ENCODE peak calls at places on chromosomes 6 and 20, in eight cellular contexts. Y, D, V, T, I, K, B and N are unnamed samples.

GRCh38 chr6:166826264-166826663 is 130.1 kb downstream of the RNASET2 start:
- DNase-seq in D (no peak), K (no peak), Y (no peak), B (peak; percentile 3), I (no peak), T (no peak), V (no peak), N (no peak)

GRCh38 chr20:49460916-49461315 is 21.6 kb downstream of the KCNB1 start:
- DNase-seq in Y (no peak), B (no peak), K (peak; percentile 92), D (peak; percentile 34), T (no peak), V (no peak), I (no peak), N (no peak)

GRCh38 chr6:38337819-38338465 is 301.8 kb downstream of the BTBD9 start:
- DNase-seq in T (no peak), K (no peak), B (peak; percentile 74), V (no peak), Y (no peak), D (no peak), I (no peak), N (no peak)

GRCh38 chr20:18973499-18974173 is 160.1 kb downstream of the SCP2D1 start:
- DNase-seq in V (no peak), Y (no peak), T (peak; percentile 29), I (peak; percentile 94), K (no peak), D (no peak), B (no peak), N (peak; percentile 91)

GRCh38 chr6:116055513-116055912 is 5.2 kb downstream of the FRK start:
- DNase-seq in K (no peak), I (no peak), D (no peak), T (no peak), B (no peak), Y (no peak), V (no peak), N (no peak)

GRCh38 chr6:5412663-5413062 is 151.3 kb downstream of the FARS2 start:
- DNase-seq in V (no peak), Y (no peak), K (no peak), D (no peak), B (no peak), I (no peak), T (no peak), N (no peak)

GRCh38 chr6:143727035-143727434 is 49.3 kb downstream of the PHACTR2 start:
- DNase-seq in T (no peak), B (no peak), D (no peak), I (no peak), V (no peak), K (no peak), Y (no peak), N (no peak)

GRCh38 chr6:129661478-129662405 is 48.2 kb downstream of the ARHGAP18 start:
- DNase-seq in Y (no peak), K (no peak), T (no peak), I (no peak), V (no peak), B (no peak), D (no peak), N (no peak)

GRCh38 chr20:6058684-6059295 is 4.9 kb upstream of the LRRN4 start:
- DNase-seq in I (no peak), Y (no peak), V (no peak), B (peak; percentile 69), T (no peak), K (no peak), D (peak; percentile 66), N (no peak)

GRCh38 chr20:17946040-17946439 is 22.6 kb downstream of the SNX5 start:
- DNase-seq in B (no peak), D (no peak), V (no peak), K (no peak), T (no peak), Y (no peak), I (no peak), N (no peak)
- H3K36me3 ChIP-seq in B (peaks cover 91% of the 10 kb centered on the region), D (peaks cover 63% of the 10 kb centered on the region), V (peaks cover 97% of the 10 kb centered on the region), K (peaks cover 23% of the 10 kb centered on the region), T (no peaks in the 10 kb centered on the region), Y (peaks cover 95% of the 10 kb centered on the region), I (no peaks in the 10 kb centered on the region), N (peaks cover 40% of the 10 kb centered on the region)

GRCh38 chr6:31631681-31632278 is 11.3 kb downstream of the PRRC2A start:
- DNase-seq in T (no peak), B (no peak), Y (no peak), D (no peak), V (no peak), K (no peak), I (no peak), N (no peak)

GRCh38 chr6:31629014-31629413 is 8.5 kb downstream of the PRRC2A start:
- DNase-seq in V (no peak), T (no peak), Y (no peak), K (no peak), I (no peak), B (no peak), D (no peak), N (no peak)

GRCh38 chr6:31630177-31630934 is 9.8 kb downstream of the PRRC2A start:
- DNase-seq in I (no peak), V (no peak), K (no peak), T (no peak), Y (no peak), B (no peak), D (no peak), N (no peak)

GRCh38 chr6:31632279-31632946 is 11.9 kb downstream of the PRRC2A start:
- DNase-seq in B (no peak), K (no peak), T (no peak), V (no peak), Y (no peak), I (no peak), D (no peak), N (no peak)

GRCh38 chr6:31631209-31631608 is 10.7 kb downstream of the PRRC2A start:
- DNase-seq in D (no peak), V (no peak), B (no peak), Y (no peak), K (no peak), T (no peak), I (no peak), N (no peak)
- H3K36me3 ChIP-seq in D (peaks cover 54% of the 10 kb centered on the region), V (peaks cover 100% of the 10 kb centered on the region), B (peaks cover 91% of the 10 kb centered on the region), Y (peaks cover 86% of the 10 kb centered on the region), K (peaks cover 18% of the 10 kb centered on the region), T (peaks cover 7% of the 10 kb centered on the region), I (no peaks in the 10 kb centered on the region), N (peaks cover 61% of the 10 kb centered on the region)

DNA sequence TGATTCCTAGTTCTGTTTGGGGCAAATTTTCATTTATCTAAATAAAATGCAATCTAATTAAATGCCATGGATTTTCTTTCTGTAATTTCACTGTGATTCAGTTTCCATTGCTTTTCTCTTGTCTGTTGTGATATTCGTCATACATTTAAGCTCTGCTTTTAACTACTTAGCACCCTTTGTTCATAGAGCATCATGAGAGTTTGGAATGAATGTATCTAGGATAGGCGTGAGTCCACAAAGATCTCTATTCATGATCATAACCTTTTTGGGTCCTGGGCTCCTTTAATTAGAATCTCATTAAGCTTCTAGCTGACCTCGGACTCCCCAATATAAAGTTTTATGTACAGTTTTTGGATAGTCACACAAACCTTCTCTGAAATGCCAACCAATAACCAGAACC is 32.9 kb downstream of the ZBTB2 start:
- DNase-seq in V (no peak), K (no peak), B (no peak), D (no peak), I (no peak), T (no peak), Y (no peak), N (no peak)
- H3K36me3 ChIP-seq in V (peaks cover 11% of the 10 kb centered on the region), K (no peaks in the 10 kb centered on the region), B (no peaks in the 10 kb centered on the region), D (peaks cover 3% of the 10 kb centered on the region), I (no peaks in the 10 kb centered on the region), T (no peaks in the 10 kb centered on the region), Y (peaks cover 20% of the 10 kb centered on the region), N (peaks cover 9% of the 10 kb centered on the region)

GRCh38 chr20:278181-278580 is 12.4 kb downstream of the C20orf96 start:
- DNase-seq in B (no peak), D (no peak), I (no peak), T (no peak), K (no peak), V (no peak), Y (no peak), N (no peak)

GRCh38 chr20:276620-277495 is 13.7 kb downstream of the C20orf96 start:
- DNase-seq in Y (no peak), K (no peak), D (no peak), V (no peak), T (no peak), I (no peak), B (no peak), N (no peak)

GRCh38 chr20:273884-274283 is 16.4 kb downstream of the DEFB132 start:
- DNase-seq in Y (no peak), I (no peak), D (no peak), B (no peak), T (no peak), K (no peak), V (no peak), N (no peak)

GRCh38 chr20:277496-277781 is 13.1 kb downstream of the C20orf96 start:
- DNase-seq in I (no peak), B (no peak), D (no peak), Y (no peak), T (no peak), V (no peak), K (no peak), N (no peak)

DNA sequence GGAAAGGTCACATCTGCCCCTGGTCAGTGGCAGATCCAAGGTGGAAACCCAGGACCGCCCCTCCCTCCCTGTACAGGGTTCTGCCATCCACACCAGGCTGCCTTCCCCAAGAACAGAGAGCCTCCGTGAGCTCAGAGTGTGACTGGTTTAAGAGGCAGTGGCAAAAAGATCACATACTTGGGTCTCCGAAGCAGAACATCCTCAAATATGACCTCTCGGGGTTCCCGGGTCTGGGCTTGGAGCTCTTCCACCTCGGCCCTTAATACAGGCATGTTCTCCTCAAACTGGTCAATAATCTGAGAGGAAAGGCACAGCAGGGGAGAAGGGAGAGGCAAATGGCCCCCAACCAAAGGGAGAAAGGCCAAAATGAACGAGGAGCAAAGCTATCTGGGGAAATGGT is 14.8 kb downstream of the C20orf96 start:
- DNase-seq in B (no peak), D (no peak), V (no peak), Y (no peak), I (no peak), K (no peak), T (no peak), N (no peak)
- H3K36me3 ChIP-seq in B (peaks cover 23% of the 10 kb centered on the region), D (no peaks in the 10 kb centered on the region), V (peaks cover 40% of the 10 kb centered on the region), Y (no peaks in the 10 kb centered on the region), I (no peaks in the 10 kb centered on the region), K (no peaks in the 10 kb centered on the region), T (no peaks in the 10 kb centered on the region), N (no peaks in the 10 kb centered on the region)